ENCODE peak calls at places on chromosomes 5 and 9, in four cellular contexts. W, Q, D and X are unnamed samples.
A peak's percentile ranks its signal among the peaks of the same experiment; 100 is the strongest.

GRCh38 chr5:108753331-108753730 is 5.6 kb downstream of the FER start:
- DNase-seq in W (no peak), Q (peak; percentile 48), D (no peak), X (no peak)

GRCh38 chr9:124855944-124856773 is 2.9 kb downstream of the WDR38 start:
- DNase-seq in D (no peak), W (no peak), Q (no peak), X (no peak)

GRCh38 chr5:18517641-18518380 is 883.6 kb downstream of the TAF11L14 start:
- DNase-seq in W (no peak), Q (no peak), D (no peak), X (no peak)

GRCh38 chr9:76297721-76298239 is 96.4 kb downstream of the RFK start:
- DNase-seq in D (no peak), W (no peak), Q (peak; percentile 48), X (no peak)

GRCh38 chr5:157233515-157233914 is 32.4 kb upstream of the CYFIP2 start:
- DNase-seq in D (no peak), Q (no peak), W (no peak), X (no peak)

GRCh38 chr9:12777149-12778010 is 2.6 kb downstream of the LURAP1L start:
- DNase-seq in Q (no peak), D (no peak), W (no peak), X (no peak)

GRCh38 chr5:170159101-170159698 is 53.5 kb downstream of the FOXI1 start:
- DNase-seq in W (peak; percentile 59), Q (peak; percentile 32), D (no peak), X (no peak)

GRCh38 chr5:157278319-157279037 is 12.6 kb downstream of the CYFIP2 start:
- DNase-seq in D (no peak), W (no peak), Q (no peak), X (no peak)

GRCh38 chr9:98210435-98210834 is 18.0 kb upstream of the CORO2A start:
- DNase-seq in D (no peak), Q (no peak), W (no peak), X (no peak)

GRCh38 chr5:52007230-52007858 is 624.1 kb downstream of the ISL1 start:
- DNase-seq in W (no peak), D (peak; percentile 16), Q (peak; percentile 50), X (peak; percentile 11)

GRCh38 chr5:126811515-126812198 is 34.7 kb downstream of the LMNB1 start:
- DNase-seq in D (no peak), W (peak; percentile 33), Q (peak; percentile 91), X (no peak)

GRCh38 chr5:137144656-137145055 is 354.5 kb downstream of the SPOCK1 start:
- DNase-seq in Q (no peak), D (no peak), W (no peak), X (no peak)

GRCh38 chr5:77550416-77550815 is 58.3 kb upstream of the WDR41 start:
- DNase-seq in Q (peak; percentile 3), D (no peak), W (no peak), X (no peak)

GRCh38 chr9:126151671-126152050 is 175.0 kb upstream of the MVB12B start:
- DNase-seq in W (no peak), Q (no peak), D (no peak), X (no peak)

GRCh38 chr5:112374818-112375217 is 44.3 kb downstream of the EPB41L4A start:
- DNase-seq in Q (no peak), D (no peak), W (no peak), X (no peak)

GRCh38 chr9:113875917-113876805 is at the start of gene ZNF618:
- DNase-seq in W (no peak), Q (no peak), D (peak; percentile 35), X (peak; percentile 74)

GRCh38 chr5:151214614-151215545 is 9.0 kb downstream of the CCDC69 start:
- DNase-seq in Q (no peak), D (peak; percentile 17), W (no peak), X (peak; percentile 71)
- TF ChIP-seq CTCF in Q (no peak), D (no peak), W (no peak), X (no peak)

GRCh38 chr5:22708770-22709328 is 144.3 kb downstream of the CDH12 start:
- DNase-seq in W (no peak), D (no peak), Q (no peak), X (no peak)
- TF ChIP-seq CTCF in W (no peak), D (no peak), Q (no peak), X (no peak)

DNA sequence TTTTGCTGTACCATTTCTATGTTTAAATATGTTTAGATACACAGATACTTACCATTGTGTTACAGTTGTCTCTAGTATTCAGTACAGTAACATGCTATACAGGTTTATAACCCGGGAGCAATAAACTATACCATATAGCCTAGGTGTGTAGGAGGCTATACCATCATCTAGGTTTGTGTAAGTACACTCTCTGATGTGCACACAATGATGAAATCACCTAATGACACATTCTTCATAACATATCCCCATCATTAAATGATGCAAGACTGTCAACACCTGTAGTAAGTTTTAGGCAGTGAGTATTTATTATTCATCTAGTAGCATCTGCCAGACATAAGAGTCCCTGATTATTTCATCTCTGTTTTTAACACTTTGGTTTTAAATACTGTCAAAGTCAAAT is 7.3 kb upstream of the DHFR start:
- DNase-seq in Q (no peak), W (no peak), D (no peak), X (no peak)
- TF ChIP-seq CTCF in Q (no peak), W (no peak), D (no peak), X (no peak)

DNA sequence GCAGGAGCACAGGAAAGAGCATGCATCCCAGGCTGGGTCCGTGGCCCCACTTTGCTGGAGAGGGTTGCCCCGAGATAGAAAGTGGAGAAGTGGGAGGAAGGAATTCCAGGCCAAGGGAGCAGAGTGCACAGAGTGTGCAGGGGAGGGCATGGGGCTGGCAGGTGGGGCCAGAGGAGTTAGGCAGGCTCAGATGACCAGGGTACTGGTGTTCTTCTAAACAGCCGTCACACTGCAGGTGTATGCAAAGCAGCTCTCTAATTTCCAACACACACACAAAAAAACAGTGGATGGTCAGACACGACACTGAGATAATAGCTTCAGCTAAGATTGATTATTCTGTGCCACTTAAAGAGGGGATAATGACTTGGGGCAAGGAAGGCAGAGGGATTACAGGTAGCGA is 212.2 kb downstream of the MTRR start:
- DNase-seq in Q (no peak), W (no peak), D (no peak), X (no peak)
- TF ChIP-seq CTCF in Q (no peak), W (no peak), D (no peak), X (no peak)

GRCh38 chr9:104386425-104387069 is 117.5 kb upstream of the OR13F1 start:
- DNase-seq in D (no peak), W (peak; percentile 16), Q (peak; percentile 65), X (peak; percentile 19)
- TF ChIP-seq CTCF in D (peak; percentile 34), W (peak; percentile 47), Q (peak; percentile 81), X (peak; percentile 59)

DNA sequence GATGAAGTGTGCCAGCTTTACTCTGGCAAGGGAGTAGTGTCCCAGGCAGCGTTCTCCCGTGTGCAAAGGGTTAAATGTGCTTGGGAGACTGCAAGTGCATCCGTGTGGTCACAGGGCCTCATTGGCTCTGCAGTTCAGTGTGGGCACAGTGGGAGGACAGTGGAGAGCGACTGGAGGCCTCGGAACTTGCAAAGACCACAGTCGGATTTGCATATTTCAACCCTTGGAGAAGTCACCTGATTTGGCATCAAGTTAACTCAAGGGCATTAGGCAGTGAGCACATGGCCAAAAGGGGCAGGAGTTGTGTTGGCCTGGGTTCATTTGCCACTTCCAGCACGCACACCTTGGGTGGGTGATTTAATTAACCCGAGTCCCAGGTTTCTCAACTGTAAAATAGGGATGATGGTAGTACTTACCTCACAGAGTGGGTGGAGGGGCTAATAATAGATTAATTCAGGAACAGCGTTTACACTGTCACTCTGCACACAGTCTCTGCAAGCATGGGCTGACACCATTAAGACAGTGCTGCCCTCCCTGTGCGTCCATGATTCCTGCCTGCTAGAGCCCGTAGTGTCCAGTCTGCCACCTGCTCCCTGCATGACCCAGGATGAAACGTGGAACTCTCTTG is 22.6 kb downstream of the JADE2 start:
- DNase-seq in D (no peak), W (no peak), Q (no peak), X (no peak)
- TF ChIP-seq CTCF in D (no peak), W (no peak), Q (no peak), X (no peak)

DNA sequence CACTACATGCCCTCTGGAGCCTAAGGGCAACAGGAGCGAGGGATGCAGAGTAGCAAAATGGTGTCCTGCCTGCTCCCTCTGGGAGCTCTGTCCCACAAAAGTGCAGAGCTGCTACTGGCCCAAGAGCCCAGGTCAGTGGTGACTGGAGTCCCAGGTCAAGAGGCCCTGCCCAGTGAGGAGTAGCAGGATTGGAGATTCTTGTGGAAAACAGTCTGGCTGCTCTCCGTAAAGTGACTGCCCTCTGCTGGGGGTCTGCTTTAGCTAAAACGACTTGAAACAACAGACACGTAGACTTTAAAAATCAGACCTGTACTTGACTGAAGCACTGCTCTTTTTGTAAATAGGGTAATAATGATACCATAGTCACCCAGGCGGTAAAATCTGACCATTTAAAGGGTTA is 917.0 kb downstream of the MAT2B start:
- DNase-seq in W (no peak), Q (peak; percentile 77), D (no peak), X (no peak)
- TF ChIP-seq CTCF in W (no peak), Q (peak; percentile 65), D (no peak), X (no peak)

DNA sequence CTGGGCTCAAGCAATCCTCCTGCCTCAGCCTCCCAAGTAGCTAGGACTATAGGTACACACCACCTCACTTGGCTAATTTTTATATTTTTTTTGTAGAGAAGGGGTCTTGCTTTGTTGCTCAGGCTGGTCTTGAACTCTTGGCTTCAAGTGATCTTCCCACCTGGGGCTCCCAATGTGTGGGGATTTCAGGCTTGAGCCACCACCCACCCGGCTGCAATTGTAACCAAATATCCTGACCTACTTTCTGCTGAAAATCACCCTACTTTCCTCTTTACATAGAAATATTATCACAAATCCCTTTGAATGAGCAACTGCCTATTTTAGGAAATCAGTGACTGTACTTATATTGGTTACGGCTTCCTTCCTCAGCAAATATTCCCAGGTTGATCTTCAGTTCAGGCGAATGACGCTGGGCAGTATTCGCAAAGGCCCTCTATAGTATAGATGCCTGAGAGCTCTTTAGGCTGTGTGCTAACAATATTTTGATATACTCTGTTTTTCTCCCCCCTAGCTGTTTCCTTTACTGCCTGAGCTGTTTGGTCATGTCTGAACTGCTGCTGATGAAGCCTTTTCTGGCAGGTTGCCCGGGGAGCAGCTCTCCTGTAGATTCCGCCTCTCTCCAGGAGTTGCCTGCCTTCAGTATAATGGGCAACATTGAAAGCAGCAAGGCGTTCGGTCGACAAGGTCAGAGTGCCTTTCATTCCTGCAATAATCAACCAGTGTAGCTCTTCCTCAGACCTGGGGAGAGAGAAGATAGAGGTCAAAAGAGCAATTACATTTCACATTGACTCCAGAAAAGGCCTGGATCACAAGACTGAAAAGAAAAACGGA is 59.8 kb upstream of the ZNF608 start:
- DNase-seq in W (peak; percentile 24), Q (peak; percentile 89), D (peak; percentile 82), X (no peak)
- TF ChIP-seq CTCF in W (no peak), Q (no peak), D (no peak), X (no peak)

DNA sequence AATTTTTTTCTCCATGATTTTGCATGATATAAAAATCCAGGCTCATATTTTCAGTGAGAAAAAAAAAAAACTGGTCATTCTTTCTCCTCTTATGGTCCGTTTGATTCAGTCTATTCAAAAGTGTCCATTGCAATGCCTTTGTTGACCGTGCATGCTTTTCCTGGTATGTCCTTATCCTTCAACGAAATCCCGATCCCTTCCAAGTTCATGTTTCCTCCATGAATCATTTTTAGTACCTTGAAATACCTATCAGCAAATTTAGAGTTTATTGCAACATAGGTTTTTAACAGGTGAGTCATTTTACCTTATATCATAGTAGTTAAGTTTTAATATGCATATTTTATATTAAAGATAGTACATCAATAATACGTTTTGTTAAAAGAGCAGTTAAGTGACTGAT is 773.8 kb upstream of the CHD1 start:
- DNase-seq in Q (no peak), D (no peak), W (no peak), X (no peak)
- TF ChIP-seq CTCF in Q (no peak), D (no peak), W (no peak), X (no peak)